ENCODE peak calls at places on chromosomes 2 and 18, in seven cellular contexts. One of them, this sample, is unnamed.

GRCh38 chr18:77131652-77132368 is 773 bp downstream of the MBP start:
- DNase-seq in mammary epithelial cell: peak
- DNase-seq in left ventricle myocardium inferior: peak
- DNase-seq in right atrium auricular region: peak
- DNase-seq in astrocyte of the spinal cord: no peak
- DNase-seq in tibial nerve: peak
- DNase-seq in GM12865: peak
- DNase-seq in this sample: no peak

GRCh38 chr18:58578321-58578720 is 50.6 kb downstream of the ALPK2 start:
- DNase-seq in mammary epithelial cell: no peak
- DNase-seq in left ventricle myocardium inferior: no peak
- DNase-seq in right atrium auricular region: no peak
- DNase-seq in astrocyte of the spinal cord: peak
- DNase-seq in tibial nerve: no peak
- DNase-seq in GM12865: no peak
- DNase-seq in this sample: no peak

GRCh38 chr2:168137510-168138180 is 109.8 kb downstream of the STK39 start:
- DNase-seq in mammary epithelial cell: no peak
- DNase-seq in left ventricle myocardium inferior: no peak
- DNase-seq in right atrium auricular region: no peak
- DNase-seq in astrocyte of the spinal cord: no peak
- DNase-seq in tibial nerve: no peak
- DNase-seq in GM12865: no peak
- DNase-seq in this sample: no peak

GRCh38 chr18:79068299-79068945 is 772 bp upstream of the ATP9B start:
- DNase-seq in mammary epithelial cell: no peak
- DNase-seq in left ventricle myocardium inferior: no peak
- DNase-seq in right atrium auricular region: no peak
- DNase-seq in astrocyte of the spinal cord: peak
- DNase-seq in tibial nerve: peak
- DNase-seq in GM12865: peak
- DNase-seq in this sample: no peak

GRCh38 chr18:32091325-32091723 is 350 bp upstream of the RNF138 start:
- DNase-seq in mammary epithelial cell: no peak
- DNase-seq in left ventricle myocardium inferior: no peak
- DNase-seq in right atrium auricular region: no peak
- DNase-seq in astrocyte of the spinal cord: no peak
- DNase-seq in tibial nerve: no peak
- DNase-seq in GM12865: no peak
- DNase-seq in this sample: no peak

GRCh38 chr2:66563473-66563872 is 128.5 kb downstream of the MEIS1 start:
- DNase-seq in mammary epithelial cell: no peak
- DNase-seq in left ventricle myocardium inferior: no peak
- DNase-seq in right atrium auricular region: no peak
- DNase-seq in astrocyte of the spinal cord: no peak
- DNase-seq in tibial nerve: no peak
- DNase-seq in GM12865: no peak
- DNase-seq in this sample: no peak

GRCh38 chr2:172280820-172281454 is 146.4 kb upstream of the ITGA6 start:
- DNase-seq in mammary epithelial cell: no peak
- DNase-seq in left ventricle myocardium inferior: peak
- DNase-seq in right atrium auricular region: no peak
- DNase-seq in astrocyte of the spinal cord: no peak
- DNase-seq in tibial nerve: no peak
- DNase-seq in GM12865: peak
- DNase-seq in this sample: no peak

GRCh38 chr2:112603731-112604130 is 19.3 kb downstream of the CHCHD5 start:
- DNase-seq in mammary epithelial cell: no peak
- DNase-seq in left ventricle myocardium inferior: no peak
- DNase-seq in right atrium auricular region: no peak
- DNase-seq in astrocyte of the spinal cord: no peak
- DNase-seq in tibial nerve: no peak
- DNase-seq in GM12865: no peak
- DNase-seq in this sample: no peak

GRCh38 chr2:98868548-98869271 is 67.3 kb downstream of the CRACDL start:
- DNase-seq in mammary epithelial cell: no peak
- DNase-seq in left ventricle myocardium inferior: no peak
- DNase-seq in right atrium auricular region: no peak
- DNase-seq in astrocyte of the spinal cord: no peak
- DNase-seq in tibial nerve: no peak
- DNase-seq in GM12865: no peak
- DNase-seq in this sample: no peak

GRCh38 chr2:24542269-24542872 is 51.3 kb downstream of the NCOA1 start:
- DNase-seq in mammary epithelial cell: no peak
- DNase-seq in left ventricle myocardium inferior: no peak
- DNase-seq in right atrium auricular region: no peak
- DNase-seq in astrocyte of the spinal cord: no peak
- DNase-seq in tibial nerve: no peak
- DNase-seq in GM12865: no peak
- DNase-seq in this sample: no peak

GRCh38 chr2:161418715-161419337 is 2.7 kb downstream of the TBR1 start:
- DNase-seq in mammary epithelial cell: no peak
- DNase-seq in left ventricle myocardium inferior: no peak
- DNase-seq in right atrium auricular region: no peak
- DNase-seq in astrocyte of the spinal cord: peak
- DNase-seq in tibial nerve: no peak
- DNase-seq in GM12865: peak
- DNase-seq in this sample: no peak

GRCh38 chr18:3140342-3140741 is 79.4 kb downstream of the MYOM1 start:
- DNase-seq in mammary epithelial cell: no peak
- DNase-seq in left ventricle myocardium inferior: no peak
- DNase-seq in right atrium auricular region: no peak
- DNase-seq in astrocyte of the spinal cord: no peak
- DNase-seq in tibial nerve: no peak
- DNase-seq in GM12865: no peak
- DNase-seq in this sample: no peak

GRCh38 chr2:127929449-127929848 is 43.7 kb upstream of the AMMECR1L start:
- DNase-seq in mammary epithelial cell: no peak
- DNase-seq in left ventricle myocardium inferior: no peak
- DNase-seq in right atrium auricular region: no peak
- DNase-seq in astrocyte of the spinal cord: no peak
- DNase-seq in tibial nerve: no peak
- DNase-seq in GM12865: no peak
- DNase-seq in this sample: no peak

GRCh38 chr2:21804151-21804550 is 680.4 kb downstream of the TDRD15 start:
- DNase-seq in mammary epithelial cell: no peak
- DNase-seq in left ventricle myocardium inferior: no peak
- DNase-seq in right atrium auricular region: no peak
- DNase-seq in astrocyte of the spinal cord: no peak
- DNase-seq in tibial nerve: no peak
- DNase-seq in GM12865: no peak
- DNase-seq in this sample: no peak
- TF ChIP-seq CTCF in mammary epithelial cell: no peak
- TF ChIP-seq CTCF in left ventricle myocardium inferior: no peak
- TF ChIP-seq CTCF in right atrium auricular region: no peak
- TF ChIP-seq CTCF in astrocyte of the spinal cord: no peak
- TF ChIP-seq CTCF in tibial nerve: no peak
- TF ChIP-seq CTCF in GM12865: no peak
- TF ChIP-seq CTCF in this sample: no peak

DNA sequence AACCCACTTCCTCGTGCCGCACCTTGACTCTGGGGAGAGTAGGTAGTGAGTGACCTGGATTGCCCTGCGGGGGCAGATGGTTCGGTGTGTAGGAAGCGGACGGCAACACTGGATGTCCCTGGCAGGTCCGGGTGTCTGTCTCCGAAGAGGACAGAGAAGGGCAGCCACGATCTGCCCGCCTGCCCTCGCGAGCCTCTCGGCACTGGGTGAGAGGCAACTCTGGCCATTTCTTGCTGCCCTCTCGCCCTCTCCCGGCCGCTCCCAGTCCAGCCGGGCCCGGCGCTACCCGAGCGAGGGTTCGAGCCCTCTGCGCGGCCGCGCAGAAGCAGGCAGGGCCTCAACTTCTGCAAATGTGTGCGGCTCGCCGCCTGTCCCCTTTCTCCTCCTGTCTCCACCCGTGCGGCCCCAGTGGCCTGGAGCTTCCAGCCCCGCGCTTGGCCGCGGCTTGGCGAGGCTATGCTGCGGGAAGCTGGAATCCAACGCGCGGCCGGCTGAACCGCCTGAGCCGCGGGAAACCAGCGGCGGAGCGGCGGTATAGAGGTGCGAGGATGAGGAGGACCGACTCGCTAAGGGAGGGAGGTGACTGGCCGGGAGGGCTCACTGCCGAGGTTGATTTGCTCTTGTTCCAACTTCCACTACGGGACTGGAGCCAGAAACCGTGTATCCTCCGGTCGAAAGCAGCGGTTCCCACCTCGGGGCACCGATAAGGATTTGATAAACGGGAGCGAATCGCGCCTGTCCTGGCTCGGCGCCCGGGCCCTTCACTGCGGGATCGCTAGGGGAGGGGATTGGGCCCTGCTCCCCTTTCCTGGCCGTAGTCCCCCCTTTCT is 1.5 kb downstream of the EPAS1 start:
- DNase-seq in mammary epithelial cell: peak
- DNase-seq in left ventricle myocardium inferior: peak
- DNase-seq in right atrium auricular region: peak
- DNase-seq in astrocyte of the spinal cord: peak
- DNase-seq in tibial nerve: no peak
- DNase-seq in GM12865: no peak
- DNase-seq in this sample: no peak
- TF ChIP-seq CTCF in mammary epithelial cell: peak
- TF ChIP-seq CTCF in left ventricle myocardium inferior: peak
- TF ChIP-seq CTCF in right atrium auricular region: peak
- TF ChIP-seq CTCF in astrocyte of the spinal cord: peak
- TF ChIP-seq CTCF in tibial nerve: peak
- TF ChIP-seq CTCF in GM12865: no peak
- TF ChIP-seq CTCF in this sample: no peak

DNA sequence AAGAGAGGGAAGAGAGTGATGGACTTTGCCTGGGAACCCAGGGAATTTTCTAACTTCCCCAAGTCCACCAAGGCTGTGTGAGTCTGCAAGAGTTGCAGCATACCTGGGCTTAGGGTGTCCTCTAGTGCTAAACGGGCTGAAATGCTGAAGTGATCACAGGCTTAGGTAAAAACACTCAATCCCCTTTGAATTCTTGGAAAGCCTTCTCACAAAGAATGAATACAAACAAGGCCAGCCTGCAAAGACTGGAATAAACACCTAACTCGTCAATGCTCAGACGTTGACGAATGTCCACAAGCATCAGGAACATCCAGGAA is 30.0 kb upstream of the BMP10 start:
- DNase-seq in mammary epithelial cell: peak
- DNase-seq in left ventricle myocardium inferior: no peak
- DNase-seq in right atrium auricular region: no peak
- DNase-seq in astrocyte of the spinal cord: no peak
- DNase-seq in tibial nerve: no peak
- DNase-seq in GM12865: peak
- DNase-seq in this sample: no peak
- TF ChIP-seq CTCF in mammary epithelial cell: peak
- TF ChIP-seq CTCF in left ventricle myocardium inferior: no peak
- TF ChIP-seq CTCF in right atrium auricular region: no peak
- TF ChIP-seq CTCF in astrocyte of the spinal cord: peak
- TF ChIP-seq CTCF in tibial nerve: no peak
- TF ChIP-seq CTCF in GM12865: peak
- TF ChIP-seq CTCF in this sample: no peak

DNA sequence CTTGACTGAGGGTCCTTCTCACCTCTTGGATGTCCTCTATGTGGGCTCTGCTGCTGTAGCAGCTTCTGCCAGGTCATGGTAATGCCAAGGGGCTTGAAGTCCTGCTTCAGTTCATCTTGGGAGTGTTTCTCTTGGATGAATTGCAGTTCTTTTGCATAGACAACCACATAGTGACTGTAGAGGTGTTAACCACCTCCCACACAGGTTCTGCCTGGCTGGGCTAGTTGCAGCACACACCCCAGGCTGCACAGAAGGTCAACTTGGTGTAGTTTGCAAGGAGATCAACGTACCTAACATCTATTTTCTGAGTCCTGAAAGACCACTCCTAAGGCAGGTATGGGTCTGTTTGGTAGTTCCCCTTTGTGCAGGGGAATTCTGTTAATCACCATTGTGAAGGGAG is 108.1 kb downstream of the ADCYAP1 start:
- DNase-seq in mammary epithelial cell: no peak
- DNase-seq in left ventricle myocardium inferior: no peak
- DNase-seq in right atrium auricular region: no peak
- DNase-seq in astrocyte of the spinal cord: no peak
- DNase-seq in tibial nerve: no peak
- DNase-seq in GM12865: no peak
- DNase-seq in this sample: no peak
- TF ChIP-seq CTCF in mammary epithelial cell: no peak
- TF ChIP-seq CTCF in left ventricle myocardium inferior: no peak
- TF ChIP-seq CTCF in right atrium auricular region: no peak
- TF ChIP-seq CTCF in astrocyte of the spinal cord: no peak
- TF ChIP-seq CTCF in tibial nerve: no peak
- TF ChIP-seq CTCF in GM12865: no peak
- TF ChIP-seq CTCF in this sample: no peak

GRCh38 chr2:2877427-2877826 is 500.2 kb downstream of the EIPR1 start:
- DNase-seq in mammary epithelial cell: no peak
- DNase-seq in left ventricle myocardium inferior: no peak
- DNase-seq in right atrium auricular region: no peak
- DNase-seq in astrocyte of the spinal cord: no peak
- DNase-seq in tibial nerve: no peak
- DNase-seq in GM12865: no peak
- DNase-seq in this sample: no peak

GRCh38 chr2:2875296-2875695 is 502.3 kb downstream of the EIPR1 start:
- DNase-seq in mammary epithelial cell: no peak
- DNase-seq in left ventricle myocardium inferior: no peak
- DNase-seq in right atrium auricular region: no peak
- DNase-seq in astrocyte of the spinal cord: no peak
- DNase-seq in tibial nerve: no peak
- DNase-seq in GM12865: no peak
- DNase-seq in this sample: no peak

GRCh38 chr2:2874805-2875204 is 502.8 kb downstream of the EIPR1 start:
- DNase-seq in mammary epithelial cell: no peak
- DNase-seq in left ventricle myocardium inferior: no peak
- DNase-seq in right atrium auricular region: no peak
- DNase-seq in astrocyte of the spinal cord: no peak
- DNase-seq in tibial nerve: no peak
- DNase-seq in GM12865: no peak
- DNase-seq in this sample: no peak

GRCh38 chr2:2876350-2877042 is 501.1 kb downstream of the EIPR1 start:
- DNase-seq in mammary epithelial cell: no peak
- DNase-seq in left ventricle myocardium inferior: no peak
- DNase-seq in right atrium auricular region: no peak
- DNase-seq in astrocyte of the spinal cord: no peak
- DNase-seq in tibial nerve: no peak
- DNase-seq in GM12865: no peak
- DNase-seq in this sample: no peak

DNA sequence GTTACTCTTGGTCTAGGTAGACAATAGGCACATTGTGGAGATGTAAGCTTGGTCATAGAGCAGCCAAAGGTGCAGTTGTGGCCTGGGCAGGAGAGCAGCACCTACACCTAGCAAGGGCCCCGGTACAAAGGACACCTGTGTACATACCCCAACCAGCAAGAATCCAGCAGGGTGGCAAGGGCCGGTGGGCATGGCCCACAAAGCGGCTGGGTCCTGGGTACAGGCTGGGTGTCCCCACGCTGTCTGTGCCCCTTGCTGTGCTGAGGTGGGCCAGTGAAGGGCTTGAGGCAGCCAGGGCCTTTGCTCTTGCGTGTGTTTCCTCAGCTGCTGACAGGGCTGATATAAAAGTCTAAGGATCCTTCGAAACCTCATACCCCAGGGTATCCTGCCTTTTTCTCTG is 501.8 kb downstream of the EIPR1 start:
- DNase-seq in mammary epithelial cell: no peak
- DNase-seq in left ventricle myocardium inferior: no peak
- DNase-seq in right atrium auricular region: no peak
- DNase-seq in astrocyte of the spinal cord: no peak
- DNase-seq in tibial nerve: no peak
- DNase-seq in GM12865: no peak
- DNase-seq in this sample: no peak
- TF ChIP-seq CTCF in mammary epithelial cell: no peak
- TF ChIP-seq CTCF in left ventricle myocardium inferior: no peak
- TF ChIP-seq CTCF in right atrium auricular region: no peak
- TF ChIP-seq CTCF in astrocyte of the spinal cord: no peak
- TF ChIP-seq CTCF in tibial nerve: no peak
- TF ChIP-seq CTCF in GM12865: no peak
- TF ChIP-seq CTCF in this sample: no peak